ENCODE peak calls at places on chromosomes 2 and 18, in eight cellular contexts. I is NB4; O is lung; Z is AG10803; J is neural progenitor cell; C is omental fat pad; W is CD4-positive, alpha-beta T cell; S is psoas muscle. L is an unnamed sample.

GRCh38 chr18:6452194-6452593 is 37.5 kb upstream of the L3MBTL4 start:
- DNase-seq in S (no peak), J (no peak), I (no peak), C (no peak), W (no peak), Z (no peak), O (no peak), L (no peak)

GRCh38 chr2:150643106-150643730 is 155.8 kb upstream of the RND3 start:
- DNase-seq in J (no peak), S (no peak), W (no peak), C (no peak), I (no peak), O (no peak), Z (no peak), L (no peak)

GRCh38 chr2:205024822-205025518 is 479.7 kb downstream of the PARD3B start:
- DNase-seq in J (no peak), Z (peak), S (peak), I (peak), C (peak), O (peak), W (no peak), L (no peak)

GRCh38 chr2:55282110-55282917 is 13.3 kb upstream of the MTIF2 start:
- DNase-seq in J (peak), I (peak), O (peak), Z (peak), C (peak), S (peak), W (peak), L (peak)

GRCh38 chr2:29187926-29188325 is 72.7 kb downstream of the CLIP4 start:
- DNase-seq in I (no peak), W (no peak), J (no peak), O (no peak), C (no peak), S (no peak), Z (peak), L (no peak)

GRCh38 chr2:34234823-34235222 is 635.7 kb upstream of the FAM98A start:
- DNase-seq in I (no peak), J (no peak), O (no peak), W (no peak), Z (no peak), S (no peak), C (no peak), L (no peak)

GRCh38 chr18:23274638-23275482 is 139.6 kb downstream of the CABLES1 start:
- DNase-seq in I (no peak), S (no peak), J (no peak), W (no peak), Z (no peak), O (no peak), C (no peak), L (no peak)

GRCh38 chr2:211748339-211748738 is 790.3 kb downstream of the ERBB4 start:
- DNase-seq in I (no peak), O (no peak), C (no peak), Z (no peak), S (no peak), W (no peak), J (no peak), L (no peak)

GRCh38 chr18:21742323-21742687 is 1.7 kb downstream of the MIB1 start:
- DNase-seq in O (no peak), Z (no peak), S (no peak), C (no peak), I (peak), W (no peak), J (no peak), L (no peak)

GRCh38 chr2:228957075-228957474 is 314.0 kb downstream of the PID1 start:
- DNase-seq in I (no peak), C (no peak), S (no peak), W (no peak), J (no peak), O (no peak), Z (no peak), L (no peak)

GRCh38 chr18:25669741-25670140 is 317.8 kb upstream of the ZNF521 start:
- DNase-seq in S (no peak), C (no peak), Z (peak), W (no peak), I (no peak), J (peak), O (no peak), L (no peak)

GRCh38 chr18:55251186-55251995 is 292.1 kb upstream of the CCDC68 start:
- DNase-seq in I (no peak), J (peak), Z (peak), C (no peak), O (no peak), S (no peak), W (no peak), L (peak)

GRCh38 chr2:155866477-155866876 is 466.0 kb downstream of the NR4A2 start:
- DNase-seq in O (no peak), I (no peak), Z (no peak), C (no peak), W (no peak), J (peak), S (no peak), L (no peak)

GRCh38 chr18:63271881-63272299 is 47.7 kb downstream of the BCL2 start:
- DNase-seq in O (no peak), W (no peak), J (no peak), C (no peak), Z (no peak), S (peak), I (peak), L (no peak)

GRCh38 chr2:151827564-151828142 is 568 bp downstream of the ARL5A start:
- DNase-seq in W (no peak), Z (peak), I (peak), S (no peak), J (peak), O (no peak), C (peak), L (peak)

GRCh38 chr2:224971214-224971613 is 71.1 kb downstream of the DOCK10 start:
- DNase-seq in S (peak), W (no peak), J (no peak), Z (no peak), I (no peak), O (peak), C (no peak), L (peak)

GRCh38 chr2:198309673-198310280 is 505.4 kb downstream of the PLCL1 start:
- DNase-seq in C (no peak), Z (peak), O (no peak), J (peak), S (no peak), I (peak), W (peak), L (peak)

GRCh38 chr2:47271054-47272000 is 116.2 kb upstream of the STPG4 start:
- DNase-seq in I (peak), Z (no peak), W (no peak), O (no peak), C (no peak), J (no peak), S (no peak), L (peak)

GRCh38 chr2:171706152-171706803 is 19.0 kb downstream of the DYNC1I2 start:
- DNase-seq in J (peak), Z (peak), W (no peak), I (peak), S (no peak), C (no peak), O (no peak), L (peak)

GRCh38 chr2:62586981-62587380 is 81.0 kb upstream of the TMEM17 start:
- DNase-seq in C (no peak), Z (peak), O (no peak), W (no peak), J (no peak), I (no peak), S (no peak), L (no peak)

GRCh38 chr18:48472610-48473009 is 63.4 kb upstream of the ZBTB7C start:
- DNase-seq in Z (peak), C (no peak), I (no peak), J (no peak), W (no peak), O (no peak), S (no peak), L (no peak)

GRCh38 chr2:131431336-131431735 is 44.6 kb upstream of the TUBA3D start:
- DNase-seq in Z (no peak), W (no peak), S (no peak), J (no peak), C (no peak), I (no peak), O (no peak), L (no peak)

GRCh38 chr2:1707771-1708351 is 36.5 kb downstream of the PXDN start:
- DNase-seq in O (peak), I (peak), Z (peak), S (peak), C (no peak), W (no peak), J (peak), L (no peak)

GRCh38 chr2:167944825-167945659 is 302.4 kb downstream of the STK39 start:
- DNase-seq in J (no peak), S (no peak), I (no peak), W (no peak), O (no peak), Z (no peak), C (no peak), L (no peak)

GRCh38 chr18:58670561-58671121 is 624 bp upstream of the MALT1 start:
- DNase-seq in O (no peak), C (peak), J (peak), S (no peak), W (no peak), I (no peak), Z (peak), L (no peak)

GRCh38 chr18:25066536-25066935 is 285.4 kb downstream of the ZNF521 start:
- DNase-seq in W (no peak), O (no peak), C (no peak), J (no peak), S (no peak), Z (peak), I (no peak), L (no peak)

GRCh38 chr2:161146996-161147395 is 13.2 kb upstream of the TANK start:
- DNase-seq in I (no peak), W (no peak), C (no peak), Z (no peak), O (no peak), J (no peak), S (peak), L (no peak)

GRCh38 chr2:75994759-75995158 is 284.0 kb upstream of the GCFC2 start:
- DNase-seq in O (no peak), J (no peak), S (no peak), C (no peak), W (no peak), Z (no peak), I (no peak), L (no peak)
- TF ChIP-seq CTCF in O (no peak), J (no peak), S (no peak), C (no peak), W (no peak), Z (no peak), I (no peak), L (no peak)

GRCh38 chr2:241702405-241703127 is 727 bp downstream of the ING5 start:
- DNase-seq in J (peak), O (peak), C (peak), S (peak), Z (peak), I (peak), W (peak), L (peak)
- TF ChIP-seq CTCF in J (peak), O (peak), C (no peak), S (peak), Z (peak), I (peak), W (peak), L (peak)

DNA sequence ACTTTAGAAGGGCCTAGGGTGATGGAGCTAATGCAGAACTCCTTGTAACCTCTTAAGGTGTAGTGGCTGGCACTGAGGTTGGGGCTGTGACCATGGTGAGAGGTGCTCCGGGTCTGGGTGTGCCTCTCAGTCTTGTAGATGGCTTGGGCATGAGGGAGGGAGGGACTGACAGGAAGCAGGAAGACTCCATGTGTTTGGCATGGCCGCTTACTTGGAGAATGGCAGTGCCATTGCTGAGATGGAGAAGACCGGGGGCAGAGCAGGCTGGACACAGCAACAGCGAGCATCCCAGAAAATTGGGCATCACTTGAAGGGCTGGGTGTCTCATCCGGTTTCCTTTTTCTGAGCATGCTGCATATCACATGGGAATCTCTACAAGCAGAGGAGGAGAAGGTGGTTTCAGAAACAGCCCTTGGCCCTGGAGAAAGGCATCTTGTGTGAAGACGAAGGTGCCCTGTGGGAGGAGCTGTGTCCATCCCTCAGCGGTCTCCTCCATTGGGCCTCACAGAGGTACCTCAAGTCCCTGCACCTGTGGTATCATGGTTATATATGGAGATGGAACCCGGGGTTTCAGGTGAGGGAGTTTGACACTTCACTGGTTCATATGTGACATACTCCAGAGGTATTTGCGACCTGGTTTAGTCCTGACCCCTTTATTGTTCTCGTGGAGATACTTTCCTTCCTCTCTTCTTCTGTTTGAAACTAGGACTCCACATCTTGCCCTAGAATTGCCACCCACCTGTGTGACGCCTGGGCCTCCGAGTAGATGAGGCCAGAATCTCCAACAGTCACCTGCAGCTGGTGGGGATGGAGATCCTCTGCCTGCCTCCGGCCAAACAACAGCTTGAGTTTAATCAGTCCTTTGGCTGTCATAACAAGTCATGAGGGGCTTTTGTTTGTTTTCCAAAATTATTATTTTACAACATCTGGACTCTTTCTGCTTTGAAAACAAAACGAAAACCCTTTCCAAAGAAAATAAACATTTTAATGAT is 45.6 kb downstream of the INPP4A start:
- DNase-seq in J (no peak), I (no peak), O (no peak), Z (no peak), S (no peak), C (no peak), W (no peak), L (no peak)
- TF ChIP-seq CTCF in J (no peak), I (no peak), O (no peak), Z (no peak), S (no peak), C (no peak), W (no peak), L (no peak)

DNA sequence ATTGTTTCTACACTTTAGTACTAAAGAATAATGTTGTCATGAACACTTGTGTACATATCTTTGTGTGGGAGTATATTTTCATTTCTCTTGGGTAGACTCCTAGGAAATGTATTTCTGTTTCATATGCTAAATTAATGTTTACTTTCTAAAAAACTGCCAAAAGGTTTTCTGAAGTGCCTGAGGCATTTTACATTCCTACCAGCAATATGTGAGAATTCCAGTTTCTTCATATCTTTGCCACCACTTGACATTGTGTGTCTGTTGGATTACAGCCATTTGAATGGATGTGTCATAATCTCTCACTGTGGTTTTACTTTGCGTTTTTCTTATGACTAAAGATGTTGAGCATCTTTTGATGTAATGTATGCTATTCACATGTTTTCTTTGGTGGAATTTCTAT is 428.2 kb upstream of the KCNH7 start:
- DNase-seq in O (no peak), W (no peak), I (no peak), C (no peak), S (no peak), J (no peak), Z (peak), L (no peak)
- TF ChIP-seq CTCF in O (no peak), W (no peak), I (no peak), C (no peak), S (no peak), J (no peak), Z (peak), L (no peak)

DNA sequence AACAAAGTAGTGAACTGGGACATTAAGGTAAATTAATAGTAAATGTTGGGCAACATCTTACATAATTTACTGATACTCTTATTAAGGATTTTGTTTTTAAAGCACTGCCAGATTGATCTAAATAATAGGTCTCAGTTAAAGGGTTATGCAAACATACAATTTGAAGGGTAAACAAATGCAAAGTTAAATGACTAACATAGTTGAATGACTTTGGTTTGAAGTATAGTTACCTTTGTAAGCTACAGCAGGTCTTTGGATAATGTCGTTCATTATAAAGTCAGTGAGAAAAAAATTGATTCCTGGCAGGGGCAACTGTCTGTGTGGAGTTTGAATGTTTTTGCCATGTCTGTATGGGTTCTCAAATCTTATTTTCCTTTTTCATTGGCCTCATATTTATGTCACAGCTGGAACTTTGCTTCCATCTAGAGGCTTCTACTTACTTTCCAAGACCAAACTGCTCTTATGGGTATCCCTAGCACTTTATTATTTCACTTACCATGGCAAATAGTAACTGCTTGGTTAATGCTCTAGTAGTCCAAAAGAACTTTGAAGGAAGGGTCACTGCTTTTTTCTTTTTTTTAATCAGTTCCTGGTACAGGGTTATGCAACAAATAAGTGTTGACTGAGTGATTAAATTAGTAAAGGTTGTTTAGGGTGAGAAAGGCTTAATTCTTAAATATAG is 107.8 kb downstream of the NBEAL1 start:
- DNase-seq in S (no peak), C (no peak), J (no peak), Z (no peak), W (no peak), O (no peak), I (peak), L (peak)
- TF ChIP-seq CTCF in S (no peak), C (no peak), J (no peak), Z (no peak), W (no peak), O (no peak), I (no peak), L (no peak)

GRCh38 chr2:234136461-234136860 is 86.0 kb downstream of the SPP2 start:
- DNase-seq in S (no peak), Z (no peak), O (no peak), W (no peak), C (no peak), J (peak), I (no peak), L (peak)
- TF ChIP-seq CTCF in S (no peak), Z (no peak), O (no peak), W (no peak), C (no peak), J (no peak), I (no peak), L (peak)

GRCh38 chr2:187482796-187483195 is 34.7 kb upstream of the CALCRL start:
- DNase-seq in C (no peak), J (no peak), I (no peak), Z (no peak), W (no peak), O (no peak), S (no peak), L (no peak)
- TF ChIP-seq CTCF in C (no peak), J (no peak), I (no peak), Z (no peak), W (no peak), O (no peak), S (no peak), L (no peak)